ENCODE peak calls at places on chromosomes 2 and 18, in eight cellular contexts. W is pancreas; A is lung; P is tibial nerve; E is dorsolateral prefrontal cortex; B is upper lobe of right lung; K is naive thymus-derived CD4-positive, alpha-beta T cell; F is CD4-positive, alpha-beta T cell. C is an unnamed sample.

GRCh38 chr2:176162911-176163654 is 6.0 kb downstream of the HOXD3 start:
- DNase-seq in W (no peak), A (no peak), P (no peak), E (no peak), B (no peak), K (no peak), F (no peak), C (no peak)

GRCh38 chr2:236317938-236318396 is 53.8 kb upstream of the ASB18 start:
- DNase-seq in W (no peak), A (peak), P (no peak), E (no peak), B (peak), K (no peak), F (no peak), C (no peak)

GRCh38 chr18:7479756-7480155 is 87.4 kb upstream of the PTPRM start:
- DNase-seq in W (no peak), A (no peak), P (no peak), E (no peak), B (no peak), K (no peak), F (no peak), C (no peak)

GRCh38 chr2:203681978-203682377 is 24.5 kb upstream of the CD28 start:
- DNase-seq in W (no peak), A (no peak), P (no peak), E (no peak), B (no peak), K (no peak), F (no peak), C (no peak)

GRCh38 chr18:28984731-28985130 is 807.8 kb upstream of the CDH2 start:
- DNase-seq in W (no peak), A (no peak), P (no peak), E (no peak), B (no peak), K (no peak), F (no peak), C (no peak)

GRCh38 chr18:42559292-42559691 is 556.2 kb downstream of the RIT2 start:
- DNase-seq in W (no peak), A (no peak), P (no peak), E (no peak), B (no peak), K (no peak), F (no peak), C (no peak)

GRCh38 chr2:127348421-127349000 is 39.3 kb downstream of the MAP3K2 start:
- DNase-seq in W (no peak), A (no peak), P (no peak), E (no peak), B (no peak), K (no peak), F (no peak), C (no peak)

GRCh38 chr2:105262662-105263091 is 21.1 kb downstream of the GPR45 start:
- DNase-seq in W (no peak), A (no peak), P (no peak), E (no peak), B (no peak), K (no peak), F (no peak), C (no peak)

GRCh38 chr2:72825271-72826155 is at the start of gene EXOC6B:
- DNase-seq in W (peak), A (peak), P (peak), E (peak), B (peak), K (peak), F (peak), C (peak)

GRCh38 chr18:48898521-48898920 is 52.2 kb downstream of the SMAD7 start:
- DNase-seq in W (no peak), A (no peak), P (no peak), E (no peak), B (no peak), K (no peak), F (no peak), C (no peak)

GRCh38 chr2:120431386-120432292 is 85.7 kb downstream of the INHBB start:
- DNase-seq in W (no peak), A (no peak), P (no peak), E (peak), B (peak), K (no peak), F (no peak), C (no peak)

GRCh38 chr2:95208101-95208500 is 780 bp downstream of the ZNF892 start:
- DNase-seq in W (no peak), A (no peak), P (no peak), E (no peak), B (no peak), K (no peak), F (no peak), C (no peak)

GRCh38 chr2:65366595-65367125 is 65.7 kb downstream of the SPRED2 start:
- DNase-seq in W (no peak), A (peak), P (no peak), E (no peak), B (no peak), K (no peak), F (no peak), C (no peak)

GRCh38 chr2:8154270-8154669 is 527.6 kb upstream of the ID2 start:
- DNase-seq in W (no peak), A (no peak), P (no peak), E (no peak), B (no peak), K (no peak), F (no peak), C (no peak)

GRCh38 chr2:146579154-146579930 is 1265.5 kb upstream of the ACVR2A start:
- DNase-seq in W (no peak), A (no peak), P (no peak), E (no peak), B (no peak), K (no peak), F (no peak), C (no peak)

GRCh38 chr18:27609221-27609620 is 424.1 kb upstream of the CHST9 start:
- DNase-seq in W (no peak), A (no peak), P (no peak), E (no peak), B (no peak), K (no peak), F (no peak), C (no peak)

GRCh38 chr2:118850171-118850900 is 2.9 kb upstream of the EN1 start:
- DNase-seq in W (peak), A (no peak), P (no peak), E (no peak), B (no peak), K (no peak), F (no peak), C (no peak)

GRCh38 chr2:24830786-24831185 is 37.6 kb downstream of the CENPO start:
- DNase-seq in W (no peak), A (no peak), P (no peak), E (peak), B (peak), K (no peak), F (no peak), C (no peak)

GRCh38 chr2:105646423-105647076 is 98.2 kb upstream of the NCK2 start:
- DNase-seq in W (no peak), A (no peak), P (no peak), E (no peak), B (no peak), K (no peak), F (no peak), C (no peak)

GRCh38 chr2:170878061-170878460 is 51.0 kb upstream of the GORASP2 start:
- DNase-seq in W (no peak), A (no peak), P (no peak), E (no peak), B (no peak), K (no peak), F (no peak), C (no peak)

GRCh38 chr2:85273732-85274731 is 53.8 kb downstream of the TGOLN2 start:
- DNase-seq in W (no peak), A (no peak), P (no peak), E (no peak), B (no peak), K (no peak), F (no peak), C (no peak)

GRCh38 chr18:49630246-49630699 is 68.4 kb downstream of the LIPG start:
- DNase-seq in W (no peak), A (no peak), P (no peak), E (no peak), B (no peak), K (no peak), F (no peak), C (no peak)

GRCh38 chr2:59752512-59752911 is 800.9 kb downstream of the BCL11A start:
- DNase-seq in W (no peak), A (no peak), P (no peak), E (no peak), B (no peak), K (no peak), F (no peak), C (no peak)

GRCh38 chr2:8594731-8595427 is 87.0 kb upstream of the ID2 start:
- DNase-seq in W (no peak), A (no peak), P (no peak), E (no peak), B (peak), K (no peak), F (no peak), C (no peak)

GRCh38 chr18:812673-813404 is 797 bp upstream of the YES1 start:
- DNase-seq in W (peak), A (peak), P (peak), E (no peak), B (peak), K (peak), F (peak), C (peak)

GRCh38 chr2:167946367-167946955 is 300.9 kb downstream of the STK39 start:
- DNase-seq in W (no peak), A (no peak), P (no peak), E (no peak), B (no peak), K (no peak), F (no peak), C (no peak)

GRCh38 chr2:217061916-217062315 is 202.1 kb upstream of the TNP1 start:
- DNase-seq in W (no peak), A (no peak), P (no peak), E (no peak), B (no peak), K (no peak), F (no peak), C (no peak)

GRCh38 chr2:32425719-32426141 is 68.9 kb downstream of the BIRC6 start:
- DNase-seq in W (no peak), A (no peak), P (no peak), E (no peak), B (no peak), K (no peak), F (no peak), C (no peak)

GRCh38 chr18:42412896-42413295 is 457.9 kb downstream of the PIK3C3 start:
- DNase-seq in W (no peak), A (no peak), P (no peak), E (no peak), B (no peak), K (no peak), F (no peak), C (no peak)

GRCh38 chr2:113910110-113910717 is 20.3 kb downstream of the ACTR3 start:
- DNase-seq in W (no peak), A (no peak), P (no peak), E (no peak), B (no peak), K (no peak), F (peak), C (no peak)

GRCh38 chr2:47907097-47907781 is 941 bp upstream of the FBXO11 start:
- DNase-seq in W (no peak), A (no peak), P (peak), E (no peak), B (no peak), K (peak), F (peak), C (peak)

GRCh38 chr18:76720683-76721082 is 101.7 kb upstream of the ZNF236 start:
- DNase-seq in W (no peak), A (no peak), P (peak), E (no peak), B (no peak), K (no peak), F (no peak), C (no peak)

GRCh38 chr2:111198701-111199100 is 78.0 kb downstream of the BCL2L11 start:
- DNase-seq in W (no peak), A (peak), P (no peak), E (no peak), B (no peak), K (no peak), F (no peak), C (no peak)

DNA sequence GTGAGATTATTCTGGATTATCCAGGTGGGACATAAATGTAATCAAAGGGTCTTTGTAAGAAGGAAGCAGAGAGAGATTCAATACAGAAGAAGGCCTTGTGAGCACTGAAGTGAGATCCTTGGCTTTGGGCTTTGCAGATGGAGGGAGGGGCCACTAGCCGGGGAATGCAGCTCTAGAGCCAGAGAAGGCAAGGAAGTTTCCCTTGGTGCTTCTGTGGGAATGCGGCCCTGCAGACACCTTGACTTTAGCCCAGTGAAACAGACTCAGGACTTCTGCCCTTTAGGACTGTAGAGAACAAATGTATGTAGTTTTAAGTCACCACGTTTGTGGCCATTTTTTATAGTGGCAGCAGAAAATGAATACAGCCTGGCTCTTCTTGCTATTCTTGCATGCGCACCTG is 8.1 kb downstream of the NEU2 start:
- DNase-seq in W (no peak), A (no peak), P (no peak), E (no peak), B (no peak), K (no peak), F (no peak), C (no peak)
- H3K27ac ChIP-seq in W (no peak), A (no peak), P (peak), E (no peak), B (no peak), K (no peak), F (no peak), C (no peak)

GRCh38 chr2:55113976-55114564 is 63.8 kb upstream of the RTN4 start:
- DNase-seq in W (no peak), A (no peak), P (no peak), E (no peak), B (no peak), K (no peak), F (no peak), C (no peak)
- H3K27ac ChIP-seq in W (no peak), A (no peak), P (peak), E (peak), B (no peak), K (no peak), F (no peak), C (no peak)

GRCh38 chr18:13502585-13502984 is 223.8 kb downstream of the FAM210A start:
- DNase-seq in W (no peak), A (no peak), P (no peak), E (no peak), B (no peak), K (no peak), F (no peak), C (no peak)
- H3K27ac ChIP-seq in W (no peak), A (no peak), P (no peak), E (no peak), B (no peak), K (no peak), F (no peak), C (no peak)

GRCh38 chr18:79497638-79498081 is 101.9 kb downstream of the NFATC1 start:
- DNase-seq in W (no peak), A (no peak), P (no peak), E (no peak), B (no peak), K (no peak), F (no peak), C (no peak)

GRCh38 chr18:79495591-79496071 is 99.9 kb downstream of the NFATC1 start:
- DNase-seq in W (no peak), A (no peak), P (no peak), E (peak), B (peak), K (no peak), F (no peak), C (no peak)

GRCh38 chr18:79496978-79497637 is 101.4 kb downstream of the NFATC1 start:
- DNase-seq in W (no peak), A (no peak), P (peak), E (peak), B (peak), K (no peak), F (no peak), C (no peak)

GRCh38 chr18:79494936-79495335 is 99.2 kb downstream of the NFATC1 start:
- DNase-seq in W (no peak), A (no peak), P (no peak), E (peak), B (peak), K (no peak), F (no peak), C (no peak)

DNA sequence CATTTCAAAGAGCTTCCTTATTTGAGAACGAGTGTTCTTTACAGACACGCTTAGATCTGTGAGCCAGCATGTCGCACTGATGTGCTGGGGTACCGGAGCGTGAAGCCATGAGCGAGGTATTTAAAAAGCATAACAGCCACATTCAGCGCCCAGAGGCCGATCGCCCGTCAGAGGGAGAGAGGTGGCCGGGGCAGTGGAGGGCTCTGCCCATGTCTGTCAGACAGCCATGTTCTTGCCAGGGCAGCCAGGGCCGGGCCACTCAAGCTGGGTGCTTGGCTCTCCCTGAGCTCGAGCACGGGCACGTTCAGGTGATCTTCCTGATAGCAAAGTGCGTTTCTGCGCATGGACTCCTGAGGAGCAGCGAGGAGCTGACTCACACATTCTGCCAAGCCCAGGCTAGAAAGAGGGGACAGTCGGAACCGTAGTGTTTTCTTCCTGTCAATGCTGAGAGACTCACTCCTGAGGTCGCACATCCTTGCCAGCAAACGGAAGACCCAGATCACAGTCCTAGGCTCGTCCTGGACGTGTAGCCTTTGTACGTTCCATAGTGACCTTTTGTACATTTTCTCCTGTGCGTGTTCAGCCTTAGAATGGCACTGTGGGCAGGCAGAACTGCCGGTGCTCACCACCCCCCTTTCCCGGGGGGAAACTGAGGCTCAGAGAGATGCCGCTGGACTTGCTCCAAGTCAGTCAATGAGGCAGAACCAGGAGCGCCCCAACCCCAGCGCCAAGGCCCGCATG is 100.7 kb downstream of the NFATC1 start:
- DNase-seq in W (peak), A (no peak), P (no peak), E (peak), B (peak), K (no peak), F (no peak), C (no peak)
- H3K27ac ChIP-seq in W (no peak), A (no peak), P (no peak), E (no peak), B (no peak), K (no peak), F (no peak), C (no peak)

GRCh38 chr2:54664238-54664786 is 59.1 kb upstream of the EML6 start:
- DNase-seq in W (no peak), A (no peak), P (no peak), E (no peak), B (no peak), K (no peak), F (no peak), C (no peak)
- H3K27ac ChIP-seq in W (no peak), A (no peak), P (peak), E (peak), B (peak), K (no peak), F (no peak), C (no peak)

DNA sequence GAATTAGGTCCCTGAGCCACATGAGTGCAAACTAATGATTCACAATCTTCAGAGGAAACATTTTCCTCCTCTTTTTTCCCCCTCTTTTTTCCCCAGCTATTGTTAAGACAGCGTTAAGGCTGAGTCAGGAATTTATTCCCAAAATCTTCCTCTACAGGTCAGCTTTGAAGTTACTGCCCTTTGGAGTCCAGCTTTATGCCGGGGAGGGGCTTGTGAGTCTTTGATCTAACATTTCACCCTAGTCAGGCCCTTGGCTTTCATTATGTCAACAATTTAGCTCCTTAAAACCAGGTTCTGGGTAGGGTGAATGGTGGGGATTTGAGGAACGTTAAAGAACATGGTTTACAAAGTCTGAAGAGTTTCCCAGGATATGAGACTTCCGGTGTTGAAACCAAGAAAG is 91.0 kb upstream of the LYPD1 start:
- DNase-seq in W (no peak), A (no peak), P (no peak), E (no peak), B (no peak), K (no peak), F (no peak), C (no peak)
- H3K27ac ChIP-seq in W (no peak), A (no peak), P (no peak), E (no peak), B (no peak), K (no peak), F (no peak), C (no peak)

GRCh38 chr18:9117980-9118841 is 15.7 kb downstream of the NDUFV2 start:
- DNase-seq in W (no peak), A (no peak), P (no peak), E (no peak), B (no peak), K (peak), F (no peak), C (peak)

GRCh38 chr18:9115984-9116383 is 13.5 kb downstream of the NDUFV2 start:
- DNase-seq in W (no peak), A (no peak), P (no peak), E (no peak), B (no peak), K (no peak), F (no peak), C (no peak)

GRCh38 chr18:9123520-9123919 is 13.1 kb upstream of the ANKRD12 start:
- DNase-seq in W (no peak), A (no peak), P (no peak), E (no peak), B (no peak), K (no peak), F (no peak), C (no peak)

GRCh38 chr18:9124824-9125223 is 11.8 kb upstream of the ANKRD12 start:
- DNase-seq in W (no peak), A (no peak), P (no peak), E (no peak), B (no peak), K (no peak), F (no peak), C (no peak)

DNA sequence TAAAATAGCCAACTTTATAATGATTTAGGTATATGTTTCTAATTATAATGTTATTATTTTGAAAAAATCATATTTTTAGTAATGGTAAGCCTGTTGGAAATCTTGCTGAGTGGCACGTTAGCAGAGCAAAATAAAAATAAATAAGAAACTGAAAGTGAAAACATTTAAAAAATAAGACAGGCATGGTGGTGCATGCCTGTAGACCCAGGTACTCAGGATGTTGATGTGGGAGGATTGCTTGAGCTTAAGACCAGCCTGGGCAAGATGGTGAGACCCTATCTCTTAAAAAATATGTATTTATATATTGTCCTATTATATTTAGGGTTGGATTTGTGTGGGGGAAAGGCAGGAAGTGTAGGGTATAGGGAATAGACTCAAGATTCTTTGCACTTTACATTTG is 15.8 kb upstream of the ANKRD12 start:
- DNase-seq in W (no peak), A (no peak), P (no peak), E (no peak), B (no peak), K (peak), F (no peak), C (no peak)
- H3K27ac ChIP-seq in W (no peak), A (no peak), P (peak), E (no peak), B (no peak), K (peak), F (peak), C (peak)

GRCh38 chr2:37797081-37797480 is 125.6 kb upstream of the CDC42EP3 start:
- DNase-seq in W (no peak), A (no peak), P (no peak), E (no peak), B (no peak), K (no peak), F (no peak), C (no peak)

GRCh38 chr2:37798315-37799005 is 126.6 kb upstream of the RMDN2 start:
- DNase-seq in W (no peak), A (no peak), P (no peak), E (no peak), B (no peak), K (no peak), F (no peak), C (no peak)

GRCh38 chr2:37802899-37803379 is 122.1 kb upstream of the RMDN2 start:
- DNase-seq in W (no peak), A (no peak), P (no peak), E (no peak), B (no peak), K (no peak), F (no peak), C (no peak)

GRCh38 chr2:37800176-37800835 is 124.8 kb upstream of the RMDN2 start:
- DNase-seq in W (no peak), A (no peak), P (no peak), E (no peak), B (no peak), K (no peak), F (no peak), C (no peak)

GRCh38 chr2:37802106-37802791 is 122.8 kb upstream of the RMDN2 start:
- DNase-seq in W (no peak), A (peak), P (no peak), E (no peak), B (peak), K (no peak), F (no peak), C (no peak)
- H3K27ac ChIP-seq in W (no peak), A (no peak), P (no peak), E (no peak), B (peak), K (no peak), F (no peak), C (no peak)

C was measured in CD4-positive, alpha-beta memory T cell.